ENCODE peak calls at places on chromosomes 12 and 14, in ten cellular contexts. O is Peyer's patch, D is breast epithelium, G is gastrocnemius medialis, A is suprapubic skin, N is heart left ventricle, F is HCT116, C is H1, Y is ovary, P is spleen. T is an unnamed sample.

GRCh38 chr12:93245543-93245942 is 132.2 kb upstream of the NUDT4 start:
- DNase-seq in O (peak; percentile 68), D (no peak), G (no peak), A (no peak), N (no peak), F (no peak), C (no peak), Y (no peak), P (peak; percentile 84), T (no peak)

GRCh38 chr12:67430708-67431335 is 161.7 kb downstream of the CAND1 start:
- DNase-seq in O (peak; percentile 58), D (no peak), G (peak; percentile 52), A (peak; percentile 74), N (peak; percentile 81), F (no peak), C (no peak), Y (peak; percentile 68), P (no peak), T (no peak)

GRCh38 chr12:124869011-124869665 is 5.5 kb upstream of the SCARB1 start:
- DNase-seq in O (no peak), D (no peak), G (no peak), A (no peak), N (peak; percentile 57), F (no peak), C (no peak), Y (no peak), P (peak; percentile 82), T (no peak)

GRCh38 chr14:99266181-99267178 is 5.5 kb downstream of the BCL11B start:
- DNase-seq in O (peak; percentile 91), D (peak; percentile 66), G (peak; percentile 34), A (peak; percentile 88), N (peak; percentile 76), F (peak; percentile 45), C (no peak), Y (peak; percentile 82), P (peak; percentile 93), T (peak; percentile 78)

GRCh38 chr12:15728118-15728598 is 61.0 kb downstream of the EPS8 start:
- DNase-seq in O (no peak), D (no peak), G (no peak), A (no peak), N (no peak), F (peak; percentile 28), C (no peak), Y (no peak), P (no peak), T (no peak)

GRCh38 chr12:8609061-8609570 is 3.5 kb downstream of the AICDA start:
- DNase-seq in O (peak; percentile 80), D (no peak), G (no peak), A (no peak), N (no peak), F (peak; percentile 35), C (no peak), Y (no peak), P (no peak), T (no peak)

GRCh38 chr12:4387607-4388006 is 8.1 kb upstream of the FGF23 start:
- DNase-seq in O (no peak), D (no peak), G (no peak), A (no peak), N (no peak), F (no peak), C (no peak), Y (no peak), P (no peak), T (no peak)

GRCh38 chr12:110199360-110200123 is 75.4 kb downstream of the IFT81 start:
- DNase-seq in O (no peak), D (no peak), G (no peak), A (no peak), N (no peak), F (no peak), C (peak; percentile 7), Y (no peak), P (no peak), T (no peak)

GRCh38 chr12:54680374-54680773 is 32.2 kb upstream of the DCD start:
- DNase-seq in O (no peak), D (no peak), G (no peak), A (no peak), N (no peak), F (peak; percentile 56), C (peak; percentile 25), Y (no peak), P (no peak), T (no peak)

GRCh38 chr14:60647081-60647836 is 2.0 kb downstream of the SIX1 start:
- DNase-seq in O (no peak), D (no peak), G (peak; percentile 88), A (no peak), N (no peak), F (no peak), C (no peak), Y (no peak), P (no peak), T (peak; percentile 76)

DNA sequence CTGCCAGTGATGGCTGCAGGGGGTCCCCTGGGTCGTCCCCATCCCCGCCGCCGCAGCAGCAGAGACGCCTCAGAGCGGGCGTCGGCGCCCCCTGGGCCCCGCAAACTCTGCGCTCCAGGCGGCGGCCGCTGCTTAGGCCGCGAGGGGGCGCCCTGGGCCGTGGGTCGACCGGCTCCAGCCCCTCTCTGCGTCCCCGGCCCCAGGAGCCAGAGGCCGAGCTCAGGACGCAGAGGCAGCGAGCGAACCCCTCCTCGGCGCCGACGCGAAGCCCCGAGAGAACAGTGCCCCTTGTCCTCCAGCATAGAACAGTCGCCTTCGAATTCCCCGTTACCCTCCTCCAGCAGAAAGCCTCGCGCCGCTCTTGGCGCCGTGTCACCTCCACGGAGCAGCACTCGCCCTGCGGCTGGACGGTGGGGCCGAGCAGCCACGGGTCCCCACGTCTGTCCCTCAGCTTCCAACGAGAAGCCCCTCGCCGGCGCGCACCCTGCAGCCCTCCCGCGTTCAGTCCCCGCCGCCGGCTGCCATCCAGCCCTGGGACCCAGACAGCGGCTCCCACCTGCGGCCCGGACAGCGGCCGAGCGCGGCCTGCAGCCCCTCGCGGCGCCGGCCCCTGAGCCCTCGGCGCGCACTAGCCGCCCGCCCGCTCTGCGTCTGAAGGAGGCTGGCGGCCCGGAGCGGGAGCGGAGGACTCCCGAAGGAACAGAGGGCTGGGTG is 106.6 kb downstream of the PRICKLE1 start:
- DNase-seq in O (peak; percentile 85), D (peak; percentile 29), G (peak; percentile 25), A (peak; percentile 69), N (peak; percentile 86), F (no peak), C (peak; percentile 27), Y (peak; percentile 91), P (peak; percentile 94), T (peak; percentile 38)
- TF ChIP-seq POLR2A in O (no peak), D (no peak), G (no peak), A (no peak), N (no peak), F (no peak), C (peak; percentile 60), Y (peak; percentile 18), P (no peak), T (no peak)

GRCh38 chr12:48022180-48022521 is 17.9 kb upstream of the COL2A1 start:
- DNase-seq in O (no peak), D (no peak), G (no peak), A (no peak), N (no peak), F (no peak), C (no peak), Y (no peak), P (no peak), T (no peak)

GRCh38 chr12:48023386-48023785 is 19.1 kb upstream of the COL2A1 start:
- DNase-seq in O (no peak), D (no peak), G (no peak), A (no peak), N (peak; percentile 84), F (no peak), C (no peak), Y (peak; percentile 40), P (no peak), T (no peak)

GRCh38 chr12:48024735-48025134 is 20.5 kb upstream of the COL2A1 start:
- DNase-seq in O (no peak), D (no peak), G (no peak), A (no peak), N (no peak), F (no peak), C (no peak), Y (no peak), P (no peak), T (no peak)

GRCh38 chr12:48021485-48022179 is 17.4 kb upstream of the COL2A1 start:
- DNase-seq in O (peak; percentile 60), D (no peak), G (no peak), A (no peak), N (no peak), F (no peak), C (peak; percentile 97), Y (no peak), P (no peak), T (no peak)

GRCh38 chr12:48022676-48023385 is 18.6 kb upstream of the COL2A1 start:
- DNase-seq in O (no peak), D (no peak), G (no peak), A (no peak), N (no peak), F (no peak), C (no peak), Y (no peak), P (no peak), T (peak; percentile 52)
- H3K27me3 ChIP-seq in O (no peaks in the 10 kb centered on the region), D (no peaks in the 10 kb centered on the region), G (no peaks in the 10 kb centered on the region), A (peaks cover 31% of the 10 kb centered on the region), N (peaks cover 44% of the 10 kb centered on the region), F (peaks cover 8% of the 10 kb centered on the region), C (peaks cover 97% of the 10 kb centered on the region), Y (no peaks in the 10 kb centered on the region), P (peaks cover 6% of the 10 kb centered on the region), T (no peaks in the 10 kb centered on the region)

DNA sequence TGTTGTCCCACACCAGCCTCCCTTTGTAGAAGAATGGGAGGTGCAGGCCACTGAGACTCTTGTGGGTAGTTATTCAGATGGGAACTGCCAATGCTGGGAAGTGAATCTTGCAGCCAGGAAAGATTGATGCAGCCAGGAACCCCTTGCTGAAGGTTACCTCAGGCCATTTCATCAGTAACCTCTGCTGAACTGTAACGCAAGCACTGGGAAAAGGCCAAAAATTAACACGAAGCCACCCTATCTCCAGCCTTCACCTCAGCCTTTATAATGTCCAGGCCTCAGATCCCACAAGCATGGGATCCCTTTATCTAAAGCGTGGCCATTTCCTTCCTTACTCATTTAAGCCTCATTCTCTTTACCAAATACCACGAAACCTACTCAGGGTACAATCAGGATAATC is 211.1 kb downstream of the SPTSSA start:
- DNase-seq in O (no peak), D (no peak), G (no peak), A (no peak), N (peak; percentile 38), F (no peak), C (no peak), Y (no peak), P (no peak), T (no peak)
- H3K27ac ChIP-seq in O (no peak overlapping the region), D (no peak overlapping the region), G (peak overlapping the region; percentile 69), A (no peak overlapping the region), N (peak overlapping the region; percentile 54), F (no peak overlapping the region), C (no peak overlapping the region), Y (no peak overlapping the region), P (peak overlapping the region; percentile 22), T (no peak overlapping the region)

DNA sequence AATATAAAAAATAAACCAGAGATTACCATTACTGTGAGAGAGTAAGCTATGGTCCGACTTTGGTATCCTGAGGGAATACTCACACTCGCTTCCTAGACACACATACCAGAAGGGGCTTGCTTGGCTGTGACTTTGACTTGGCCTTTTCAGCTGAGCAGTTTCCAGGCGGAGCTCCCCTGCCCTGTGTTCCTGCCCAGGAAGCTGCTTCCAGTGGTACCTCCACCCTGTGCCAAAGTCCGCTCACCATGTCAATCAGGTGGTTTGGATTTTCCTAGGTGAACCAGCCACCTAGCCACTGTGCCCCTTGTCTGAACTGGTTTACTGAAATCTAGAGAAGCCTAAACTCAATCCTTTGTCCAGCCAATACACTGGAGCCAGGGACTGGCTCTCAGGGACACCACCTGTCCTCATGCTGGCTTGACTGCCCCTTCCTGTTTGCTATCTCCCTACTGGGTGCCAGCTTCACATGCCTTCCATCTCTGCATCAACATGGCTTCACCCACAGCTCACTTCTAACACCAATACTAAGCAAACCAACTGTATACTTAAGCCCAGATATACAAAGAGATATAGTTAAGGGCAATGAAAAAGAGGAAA is 28.6 kb downstream of the MAX start:
- DNase-seq in O (peak; percentile 90), D (no peak), G (no peak), A (no peak), N (no peak), F (no peak), C (no peak), Y (no peak), P (no peak), T (no peak)
- TF ChIP-seq POLR2A in O (peak; percentile 58), D (no peak), G (no peak), A (no peak), N (no peak), F (no peak), C (no peak), Y (no peak), P (no peak), T (no peak)